ENCODE peak calls at places on chromosomes 6 and 20, in eight cellular contexts. Q is sigmoid colon, W is stomach, S is breast epithelium, F is iPS DF 6.9, D is AG04450, H is osteoblast, P is right atrium auricular region. O is an unnamed sample.

GRCh38 chr6:167832497-167833395 is 6.0 kb downstream of the AFDN start:
- DNase-seq in P (no peak), H (no peak), W (no peak), D (no peak), F (no peak), Q (no peak), S (no peak), O (no peak)

GRCh38 chr6:150238294-150238693 is 95.5 kb downstream of the PPP1R14C start:
- DNase-seq in W (no peak), Q (no peak), F (no peak), P (no peak), S (no peak), H (no peak), D (no peak), O (no peak)

GRCh38 chr20:17808357-17808756 is 108.6 kb downstream of the BANF2 start:
- DNase-seq in P (peak; percentile 83), H (peak; percentile 93), S (no peak), F (no peak), Q (peak; percentile 87), D (no peak), W (no peak), O (no peak)

GRCh38 chr6:79077680-79078056 is 386 bp downstream of the PHIP start:
- DNase-seq in F (no peak), S (peak; percentile 51), P (no peak), H (peak; percentile 79), Q (peak; percentile 75), W (peak; percentile 49), D (no peak), O (no peak)

GRCh38 chr20:43766395-43766794 is 39.6 kb upstream of the GTSF1L start:
- DNase-seq in W (no peak), S (no peak), D (no peak), H (no peak), P (no peak), Q (peak; percentile 89), F (no peak), O (no peak)

GRCh38 chr6:169229611-169230321 is 23.9 kb downstream of the THBS2 start:
- DNase-seq in S (no peak), W (no peak), P (peak; percentile 70), F (no peak), D (no peak), H (no peak), Q (peak; percentile 81), O (no peak)

GRCh38 chr6:70527071-70527737 is 39.5 kb upstream of the SDHAF4 start:
- DNase-seq in W (no peak), Q (no peak), P (no peak), S (no peak), H (no peak), F (no peak), D (no peak), O (no peak)

GRCh38 chr6:110566346-110567125 is 90.1 kb upstream of the SLC22A16 start:
- DNase-seq in Q (no peak), D (no peak), W (no peak), H (no peak), S (no peak), F (no peak), P (no peak), O (no peak)

GRCh38 chr6:52233975-52234823 is 10.1 kb downstream of the IL17F start:
- DNase-seq in D (peak; percentile 18), W (peak; percentile 53), Q (no peak), S (no peak), P (no peak), F (peak; percentile 47), H (peak; percentile 42), O (no peak)

GRCh38 chr6:56690519-56691200 is 48.0 kb upstream of the DST start:
- DNase-seq in Q (no peak), F (no peak), D (no peak), W (no peak), S (no peak), P (no peak), H (no peak), O (no peak)

GRCh38 chr6:15066433-15067337 is 179.2 kb upstream of the JARID2 start:
- DNase-seq in F (no peak), S (no peak), W (no peak), H (peak; percentile 95), P (peak; percentile 75), Q (peak; percentile 76), D (peak; percentile 42), O (no peak)

GRCh38 chr6:128438311-128438916 is 82.0 kb downstream of the PTPRK start:
- DNase-seq in P (no peak), F (no peak), W (no peak), H (no peak), D (no peak), S (no peak), Q (no peak), O (no peak)

GRCh38 chr6:99943846-99944245 is 50.2 kb downstream of the MCHR2 start:
- DNase-seq in Q (no peak), D (no peak), W (no peak), S (no peak), P (no peak), H (no peak), F (no peak), O (no peak)

GRCh38 chr20:32626859-32627636 is 41.9 kb upstream of the NOL4L start:
- DNase-seq in W (peak; percentile 61), D (no peak), S (no peak), P (no peak), F (no peak), Q (no peak), H (peak; percentile 73), O (no peak)

GRCh38 chr20:63667858-63668257 is 9.7 kb downstream of the RTEL1 start:
- DNase-seq in D (no peak), H (no peak), P (no peak), S (no peak), F (no peak), Q (no peak), W (no peak), O (no peak)

GRCh38 chr6:149990672-149991402 is 27.1 kb downstream of the ULBP1 start:
- DNase-seq in P (no peak), D (no peak), W (no peak), F (no peak), S (peak; percentile 48), H (no peak), Q (no peak), O (peak; percentile 26)

GRCh38 chr6:95248501-95248900 is 328.8 kb upstream of the MANEA start:
- DNase-seq in H (no peak), D (no peak), F (no peak), S (no peak), P (no peak), Q (no peak), W (no peak), O (no peak)

GRCh38 chr6:6804843-6805680 is 216.5 kb downstream of the LY86 start:
- DNase-seq in W (peak; percentile 10), P (no peak), H (no peak), Q (no peak), F (no peak), S (no peak), D (no peak), O (no peak)

GRCh38 chr20:10510216-10510615 is 75.1 kb downstream of the SLX4IP start:
- DNase-seq in D (no peak), S (no peak), H (no peak), W (no peak), Q (no peak), F (no peak), P (no peak), O (no peak)

GRCh38 chr6:57261896-57262295 is 39.8 kb upstream of the RAB23 start:
- DNase-seq in H (no peak), P (no peak), Q (no peak), W (no peak), D (no peak), F (no peak), S (no peak), O (no peak)

GRCh38 chr6:40185486-40185885 is 251.2 kb upstream of the MOCS1 start:
- DNase-seq in W (no peak), P (no peak), F (no peak), H (no peak), S (peak; percentile 17), Q (no peak), D (no peak), O (no peak)
- H3K9me3 ChIP-seq in W (peaks cover 30% of the 10 kb centered on the region), P (no peaks in the 10 kb centered on the region), F (peaks cover 3% of the 10 kb centered on the region), H (no peaks in the 10 kb centered on the region), S (peaks cover 6% of the 10 kb centered on the region), Q (peaks cover 5% of the 10 kb centered on the region), D (peaks cover 3% of the 10 kb centered on the region), O (no peaks in the 10 kb centered on the region)

GRCh38 chr6:10891960-10892359 is 5.1 kb downstream of the SYCP2L start:
- DNase-seq in W (no peak), P (no peak), F (no peak), Q (no peak), D (no peak), H (peak; percentile 35), S (no peak), O (no peak)
- H3K9me3 ChIP-seq in W (peaks cover 5% of the 10 kb centered on the region), P (no peaks in the 10 kb centered on the region), F (no peaks in the 10 kb centered on the region), Q (no peaks in the 10 kb centered on the region), D (no peaks in the 10 kb centered on the region), H (no peaks in the 10 kb centered on the region), S (no peaks in the 10 kb centered on the region), O (no peaks in the 10 kb centered on the region)

GRCh38 chr6:76166874-76167273 is 94.4 kb upstream of the IMPG1 start:
- DNase-seq in H (no peak), F (no peak), W (no peak), Q (no peak), P (no peak), S (no peak), D (no peak), O (no peak)

GRCh38 chr6:76166297-76166696 is 93.8 kb upstream of the IMPG1 start:
- DNase-seq in D (no peak), W (no peak), P (no peak), F (no peak), Q (no peak), S (no peak), H (peak; percentile 68), O (no peak)

GRCh38 chr6:76162811-76163210 is 90.3 kb upstream of the IMPG1 start:
- DNase-seq in F (no peak), S (no peak), H (no peak), Q (no peak), W (no peak), P (no peak), D (no peak), O (no peak)

GRCh38 chr6:76165471-76166221 is 93.2 kb upstream of the IMPG1 start:
- DNase-seq in P (no peak), F (no peak), W (no peak), D (no peak), S (no peak), H (no peak), Q (no peak), O (no peak)
- H3K9me3 ChIP-seq in P (no peaks in the 10 kb centered on the region), F (no peaks in the 10 kb centered on the region), W (peaks cover 31% of the 10 kb centered on the region), D (peaks cover 20% of the 10 kb centered on the region), S (no peaks in the 10 kb centered on the region), H (no peaks in the 10 kb centered on the region), Q (no peaks in the 10 kb centered on the region), O (no peaks in the 10 kb centered on the region)

GRCh38 chr20:19193349-19193748 is 19.1 kb upstream of the SLC24A3 start:
- DNase-seq in P (no peak), H (no peak), F (no peak), S (no peak), Q (no peak), D (no peak), W (no peak), O (no peak)
- H3K9me3 ChIP-seq in P (no peaks in the 10 kb centered on the region), H (no peaks in the 10 kb centered on the region), F (no peaks in the 10 kb centered on the region), S (peaks cover 5% of the 10 kb centered on the region), Q (no peaks in the 10 kb centered on the region), D (no peaks in the 10 kb centered on the region), W (no peaks in the 10 kb centered on the region), O (peaks cover 3% of the 10 kb centered on the region)